ENCODE peak calls at places on chromosomes 12 and 14, in nine cellular contexts. Q is activated T-cell treated with anti-CD3 and anti-CD28 coated beads for 24 hours, V is EL, T is fibroblast of pulmonary artery, G is CMK, W is head of caudate nucleus, X is PC-3, U is iPS-NIHi11, R is G401. L is an unnamed sample.

GRCh38 chr12:26845057-26845666 is 12.2 kb upstream of the ITPR2 start:
- DNase-seq in Q (no peak), V (peak), T (peak), G (no peak), W (peak), X (peak), U (peak), R (peak), L (no peak)

GRCh38 chr12:10190558-10191388 is 11.9 kb downstream of the TMEM52B start:
- DNase-seq in Q (peak), V (peak), T (peak), G (no peak), W (peak), X (peak), U (peak), R (peak), L (peak)

GRCh38 chr14:49975286-49975685 is 82.4 kb downstream of the ARF6 start:
- DNase-seq in Q (no peak), V (peak), T (peak), G (no peak), W (no peak), X (peak), U (no peak), R (no peak), L (no peak)

GRCh38 chr12:43676183-43676813 is 82.3 kb downstream of the PUS7L start:
- DNase-seq in Q (no peak), V (peak), T (peak), G (peak), W (no peak), X (peak), U (peak), R (no peak), L (no peak)

GRCh38 chr12:6970096-6970527 is 352 bp downstream of the PHB2 start:
- DNase-seq in Q (no peak), V (no peak), T (no peak), G (no peak), W (no peak), X (no peak), U (no peak), R (no peak), L (no peak)

GRCh38 chr12:83818888-83819287 is 1093.7 kb downstream of the SLC6A15 start:
- DNase-seq in Q (no peak), V (peak), T (peak), G (no peak), W (no peak), X (peak), U (no peak), R (no peak), L (no peak)

GRCh38 chr12:25592725-25593495 is 39.8 kb upstream of the LMNTD1 start:
- DNase-seq in Q (no peak), V (no peak), T (no peak), G (no peak), W (no peak), X (no peak), U (no peak), R (no peak), L (no peak)

GRCh38 chr12:124512667-124513296 is 54.6 kb downstream of the NCOR2 start:
- DNase-seq in Q (no peak), V (peak), T (peak), G (no peak), W (peak), X (peak), U (peak), R (no peak), L (no peak)

GRCh38 chr14:61342486-61342885 is 21.1 kb downstream of the PRKCH start:
- DNase-seq in Q (peak), V (no peak), T (no peak), G (no peak), W (no peak), X (no peak), U (no peak), R (no peak), L (peak)

GRCh38 chr12:117045998-117046374 is 53.2 kb downstream of the TESC start:
- DNase-seq in Q (no peak), V (peak), T (no peak), G (peak), W (no peak), X (no peak), U (peak), R (no peak), L (no peak)

GRCh38 chr12:674272-674781 is 11.1 kb upstream of the NINJ2 start:
- DNase-seq in Q (peak), V (no peak), T (no peak), G (no peak), W (no peak), X (peak), U (no peak), R (no peak), L (peak)

GRCh38 chr12:67665679-67666078 is 17.1 kb downstream of the DYRK2 start:
- DNase-seq in Q (no peak), V (no peak), T (no peak), G (no peak), W (no peak), X (no peak), U (no peak), R (no peak), L (no peak)

GRCh38 chr12:53231859-53232640 is at the start of gene RARG:
- DNase-seq in Q (peak), V (peak), T (peak), G (no peak), W (peak), X (peak), U (peak), R (peak), L (peak)

GRCh38 chr14:103941462-103941861 is 867 bp downstream of the RD3L start:
- DNase-seq in Q (no peak), V (no peak), T (no peak), G (no peak), W (no peak), X (no peak), U (no peak), R (no peak), L (no peak)

GRCh38 chr14:35046751-35047536 is 872 bp downstream of the FAM177A1 start:
- DNase-seq in Q (no peak), V (no peak), T (peak), G (no peak), W (peak), X (peak), U (no peak), R (peak), L (no peak)

GRCh38 chr14:100416921-100417451 is 93.8 kb downstream of the SLC25A47 start:
- DNase-seq in Q (no peak), V (peak), T (peak), G (no peak), W (no peak), X (peak), U (no peak), R (peak), L (no peak)

GRCh38 chr12:46432325-46432724 is 59.8 kb upstream of the SLC38A2 start:
- DNase-seq in Q (no peak), V (no peak), T (no peak), G (no peak), W (no peak), X (no peak), U (no peak), R (no peak), L (no peak)

L was measured in stimulated activated naive B cell treated with anti-CD40 and anti-IgM and Interleukin-4, amounts not matched to agents 10 μg/mL and 1 μg/mL and 100 μg/mL, for 72 hours.